ENCODE peak calls at places on chromosomes 2 and 18, in seven cellular contexts. F is ovary, R is K562, G is tibial nerve, J is breast epithelium, Z is adrenal gland, L is upper lobe of left lung. B is an unnamed sample.

GRCh38 chr18:74184875-74185274 is 36.6 kb downstream of the TIMM21 start:
- DNase-seq in L (no peak), F (no peak), J (peak; percentile 53), G (no peak), R (no peak), Z (no peak), B (no peak)

GRCh38 chr2:205754285-205754923 is 72.1 kb downstream of the NRP2 start:
- DNase-seq in J (no peak), L (no peak), R (no peak), Z (no peak), F (no peak), G (no peak), B (no peak)

GRCh38 chr2:12244070-12244469 is 472.7 kb upstream of the TRIB2 start:
- DNase-seq in G (no peak), J (no peak), F (no peak), R (no peak), Z (no peak), L (no peak), B (no peak)

GRCh38 chr2:186339716-186340115 is 146.3 kb upstream of the ZC3H15 start:
- DNase-seq in L (no peak), Z (no peak), J (no peak), F (no peak), G (no peak), R (no peak), B (no peak)

GRCh38 chr2:138610201-138610945 is 108.8 kb downstream of the SPOPL start:
- DNase-seq in J (no peak), R (no peak), L (no peak), G (no peak), Z (no peak), F (no peak), B (no peak)

GRCh38 chr2:183269956-183270355 is 145.7 kb downstream of the NUP35 start:
- DNase-seq in Z (no peak), G (no peak), J (no peak), F (no peak), L (no peak), R (no peak), B (no peak)

GRCh38 chr2:23926289-23926749 is 604 bp downstream of the ATAD2B start:
- DNase-seq in F (peak; percentile 47), L (peak; percentile 91), R (peak; percentile 47), Z (no peak), J (peak; percentile 32), G (no peak), B (peak; percentile 48)

GRCh38 chr18:67500512-67500911 is 16.0 kb downstream of the DSEL start:
- DNase-seq in G (no peak), F (no peak), Z (no peak), R (no peak), L (no peak), J (no peak), B (no peak)

GRCh38 chr2:24021122-24021998 is 11.5 kb downstream of the MFSD2B start:
- DNase-seq in Z (no peak), J (no peak), L (no peak), R (peak; percentile 74), G (no peak), F (no peak), B (no peak)

GRCh38 chr18:9755603-9756002 is 47.5 kb downstream of the RAB31 start:
- DNase-seq in L (no peak), R (no peak), F (no peak), G (no peak), J (peak; percentile 13), Z (no peak), B (no peak)

GRCh38 chr2:167988296-167988695 is 259.1 kb downstream of the STK39 start:
- DNase-seq in L (no peak), J (no peak), R (no peak), F (no peak), Z (no peak), G (no peak), B (no peak)

GRCh38 chr2:120764434-120764833 is 28.8 kb downstream of the GLI2 start:
- DNase-seq in G (no peak), L (no peak), R (no peak), Z (no peak), F (peak; percentile 14), J (no peak), B (no peak)

GRCh38 chr18:49725809-49726514 is 87.4 kb downstream of the ACAA2 start:
- DNase-seq in F (peak; percentile 59), L (peak; percentile 52), R (peak; percentile 29), Z (peak; percentile 67), G (peak; percentile 55), J (no peak), B (peak; percentile 25)

GRCh38 chr2:67037655-67038054 is 359.5 kb upstream of the ETAA1 start:
- DNase-seq in G (no peak), L (no peak), R (no peak), Z (no peak), F (no peak), J (no peak), B (no peak)

GRCh38 chr2:62208758-62209114 is 12.8 kb downstream of the B3GNT2 start:
- DNase-seq in Z (no peak), G (no peak), R (peak; percentile 50), L (no peak), J (no peak), F (no peak), B (no peak)

GRCh38 chr2:98828793-98829371 is 98.0 kb upstream of the MGAT4A start:
- DNase-seq in Z (no peak), R (no peak), J (peak; percentile 50), G (no peak), F (no peak), L (no peak), B (no peak)

GRCh38 chr2:219443016-219443696 is 8.5 kb downstream of the SPEG start:
- DNase-seq in G (no peak), J (no peak), L (no peak), F (peak; percentile 14), Z (no peak), R (no peak), B (no peak)

GRCh38 chr2:64243081-64244048 is 99.1 kb upstream of the PELI1 start:
- DNase-seq in G (no peak), L (no peak), Z (no peak), R (no peak), J (no peak), F (no peak), B (no peak)

GRCh38 chr2:96950391-96951124 is 35.8 kb downstream of the FAM178B start:
- DNase-seq in L (no peak), G (no peak), J (no peak), Z (no peak), R (no peak), F (peak; percentile 36), B (no peak)

GRCh38 chr2:234378440-234378839 is 118.4 kb downstream of the ARL4C start:
- DNase-seq in J (no peak), Z (no peak), L (no peak), R (no peak), F (no peak), G (no peak), B (no peak)

DNA sequence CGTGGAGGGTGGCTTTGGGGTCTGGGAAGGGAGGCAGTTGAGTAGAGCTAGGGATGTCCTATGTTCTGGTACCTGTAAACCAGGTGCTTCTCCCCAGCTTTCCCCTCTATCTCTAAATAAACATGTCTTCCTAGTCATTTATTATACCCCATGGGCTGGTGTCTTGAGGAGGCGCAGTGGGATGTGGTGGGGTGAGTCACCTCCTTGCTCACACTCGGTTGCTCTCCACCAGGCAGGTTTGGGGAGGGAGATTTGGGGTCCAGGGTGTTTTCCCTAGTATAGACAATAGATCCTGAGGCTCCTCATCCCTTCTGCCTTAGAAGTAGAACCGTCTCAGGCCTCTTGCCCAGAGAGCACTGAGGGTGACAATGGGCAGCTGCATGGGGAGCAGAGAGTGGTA is 5.1 kb downstream of the PSD4 start:
- DNase-seq in F (no peak), R (no peak), L (no peak), J (no peak), Z (no peak), G (no peak), B (no peak)
- H3K4me1 ChIP-seq in F (peaks cover 6% of the 10 kb centered on the region), R (peaks cover 38% of the 10 kb centered on the region), L (peaks cover 42% of the 10 kb centered on the region), J (no peaks in the 10 kb centered on the region), Z (peaks cover 39% of the 10 kb centered on the region), G (peaks cover 31% of the 10 kb centered on the region), B (peaks cover 82% of the 10 kb centered on the region)

GRCh38 chr18:3452750-3453539 is 3.0 kb downstream of the TGIF1 start:
- DNase-seq in F (peak; percentile 26), L (no peak), J (no peak), Z (no peak), G (no peak), R (no peak), B (no peak)

GRCh38 chr18:3451166-3451988 is 1.4 kb downstream of the TGIF1 start:
- DNase-seq in Z (peak; percentile 97), G (peak; percentile 93), L (peak; percentile 98), J (peak; percentile 94), F (peak; percentile 94), R (peak; percentile 90), B (peak; percentile 98)

GRCh38 chr18:3453540-3454364 is 3.8 kb downstream of the TGIF1 start:
- DNase-seq in J (peak; percentile 87), R (no peak), Z (peak; percentile 71), F (peak; percentile 69), L (no peak), G (peak; percentile 19), B (peak; percentile 57)

GRCh38 chr18:3450358-3451107 is 561 bp downstream of the TGIF1 start:
- DNase-seq in R (peak; percentile 38), F (peak; percentile 84), G (peak; percentile 47), L (peak; percentile 95), Z (peak; percentile 83), J (peak; percentile 68), B (peak; percentile 76)

GRCh38 chr18:3451989-3452749 is 2.2 kb downstream of the TGIF1 start:
- DNase-seq in G (peak; percentile 50), J (peak; percentile 77), Z (peak; percentile 74), F (peak; percentile 64), L (peak; percentile 89), R (peak; percentile 55), B (peak; percentile 82)
- TF ChIP-seq POLR2A in G (no peak), J (peak; percentile 17), Z (no peak), F (peak; percentile 16), L (peak; percentile 15), R (no peak), B (no peak)

GRCh38 chr2:217935901-217936684 is 66.7 kb downstream of the TNS1 start:
- DNase-seq in R (no peak), F (no peak), Z (no peak), G (no peak), L (no peak), J (no peak), B (peak; percentile 93)
- H3K4me1 ChIP-seq in R (no peaks in the 10 kb centered on the region), F (peaks cover 61% of the 10 kb centered on the region), Z (peaks cover 99% of the 10 kb centered on the region), G (peaks cover 58% of the 10 kb centered on the region), L (peaks cover 92% of the 10 kb centered on the region), J (peaks cover 23% of the 10 kb centered on the region), B (peaks cover 100% of the 10 kb centered on the region)

GRCh38 chr18:66457245-66457644 is 146.6 kb downstream of the CDH19 start:
- DNase-seq in R (no peak), G (no peak), L (no peak), J (no peak), Z (no peak), F (no peak), B (no peak)
- TF ChIP-seq POLR2A in R (no peak), G (no peak), L (no peak), J (no peak), Z (no peak), F (no peak), B (no peak)

GRCh38 chr2:53785378-53785777 is 1.4 kb downstream of the ASB3 start:
- DNase-seq in R (no peak), G (no peak), J (no peak), L (no peak), Z (no peak), F (no peak), B (no peak)
- H3K4me1 ChIP-seq in R (peaks cover 11% of the 10 kb centered on the region), G (peaks cover 20% of the 10 kb centered on the region), J (peaks cover 3% of the 10 kb centered on the region), L (peaks cover 54% of the 10 kb centered on the region), Z (peaks cover 39% of the 10 kb centered on the region), F (peaks cover 10% of the 10 kb centered on the region), B (peaks cover 28% of the 10 kb centered on the region)